ENCODE peak calls at places on chromosomes 4 and X, in five cellular contexts. C is foreskin fibroblast, O is choroid plexus epithelial cell, M is cardiac fibroblast, Q is GM12891. H is an unnamed sample.

GRCh38 chr4:26235500-26235899 is 85.3 kb upstream of the RBPJ start:
- DNase-seq in M (peak; percentile 84), O (peak; percentile 66), C (peak; percentile 92), Q (no peak), H (no peak)

GRCh38 chr4:77821775-77822174 is 2.6 kb upstream of the CNOT6L start:
- DNase-seq in C (no peak), M (no peak), O (no peak), Q (no peak), H (peak; percentile 26)

GRCh38 chrX:30795981-30796958 is 92.8 kb downstream of the TAB3 start:
- DNase-seq in O (no peak), C (no peak), M (no peak), Q (no peak), H (no peak)

GRCh38 chrX:39525758-39526157 is 572.0 kb downstream of the BCOR start:
- DNase-seq in M (no peak), C (no peak), O (no peak), Q (no peak), H (no peak)

GRCh38 chr4:138870739-138871633 is 144.6 kb upstream of the NOCT start:
- DNase-seq in M (peak; percentile 81), C (peak; percentile 52), Q (peak; percentile 39), O (peak; percentile 85), H (peak; percentile 77)

GRCh38 chr4:150176559-150176958 is 98.3 kb downstream of the DCLK2 start:
- DNase-seq in Q (no peak), C (peak; percentile 48), O (no peak), M (peak; percentile 90), H (no peak)

GRCh38 chr4:76233967-76234678 is 17.4 kb upstream of the FAM47E start:
- DNase-seq in Q (no peak), M (no peak), C (no peak), O (peak; percentile 34), H (no peak)

GRCh38 chrX:64894454-64895038 is 81.7 kb downstream of the ZC4H2 start:
- DNase-seq in M (peak; percentile 0), O (peak; percentile 2), C (no peak), Q (no peak), H (peak; percentile 31)